ENCODE peak calls at places on chromosomes 5 and 9, in four cellular contexts. L is AG20443; X is caudate nucleus; R is stimulated activated CD4-positive, alpha-beta T cell treated with anti-CD3 and anti-CD28 coated beads, Interleukin-2, amount 100 ng/mL, for 24 hours. D is an unnamed sample.
A peak's percentile ranks its signal among the peaks of the same experiment; 100 is the strongest.

GRCh38 chr5:7517006-7517405 is 121.1 kb downstream of the ADCY2 start:
- DNase-seq in X (no peak), R (no peak), L (no peak), D (no peak)

GRCh38 chr9:32524558-32525461 is 1.2 kb downstream of the RIGI start:
- DNase-seq in X (no peak), L (no peak), R (peak; percentile 20), D (peak; percentile 20)

GRCh38 chr9:31840702-31841101 is 543.7 kb upstream of the ACO1 start:
- DNase-seq in R (no peak), L (no peak), X (no peak), D (no peak)

GRCh38 chr9:91757802-91758201 is 192.2 kb downstream of the ROR2 start:
- DNase-seq in L (no peak), X (no peak), R (no peak), D (no peak)

GRCh38 chr5:132019857-132020555 is 8.5 kb upstream of the ACSL6 start:
- DNase-seq in R (peak; percentile 68), X (no peak), L (no peak), D (no peak)

GRCh38 chr5:17229308-17229707 is 11.9 kb downstream of the BASP1 start:
- DNase-seq in X (no peak), R (no peak), L (no peak), D (no peak)

GRCh38 chr9:114017741-114018715 is 60.1 kb downstream of the AMBP start:
- DNase-seq in R (no peak), X (no peak), L (no peak), D (no peak)

GRCh38 chr5:176817864-176818377 is 7.6 kb downstream of the UNC5A start:
- DNase-seq in X (no peak), R (peak; percentile 37), L (peak; percentile 64), D (peak; percentile 49)

GRCh38 chr9:85536076-85536475 is 205.7 kb downstream of the AGTPBP1 start:
- DNase-seq in L (peak; percentile 74), R (no peak), X (no peak), D (peak; percentile 34)

GRCh38 chr5:144206136-144206535 is 35.5 kb downstream of the KCTD16 start:
- DNase-seq in X (no peak), L (no peak), R (no peak), D (no peak)

GRCh38 chr9:114233806-114234205 is 78.5 kb downstream of the COL27A1 start:
- DNase-seq in X (no peak), R (no peak), L (no peak), D (peak; percentile 41)

GRCh38 chr5:33370135-33370472 is 70.7 kb upstream of the TARS1 start:
- DNase-seq in X (no peak), R (no peak), L (peak; percentile 69), D (peak; percentile 89)

D was measured in foreskin fibroblast.